ENCODE peak calls at places on chromosomes 16 and 17, in nine cellular contexts. N is A172; C is Calu3; F is CD8-positive, alpha-beta memory T cell; O is amniotic epithelial cell; I is foreskin fibroblast; K is BJ; H is stimulated activated CD8-positive, alpha-beta memory T cell treated with anti-CD3 and anti-CD28 coated beads, Interleukin-7, amount 100 ng/mL, for 1 hour; S is neural crest cell. V is an unnamed sample.

GRCh38 chr17:47949951-47950350 is 7.7 kb downstream of the PRR15L start:
- DNase-seq in N (no peak), C (peak), F (no peak), O (no peak), I (no peak), K (no peak), H (no peak), S (no peak), V (no peak)

GRCh38 chr17:77566151-77566550 is 392.4 kb upstream of the TNRC6C start:
- DNase-seq in N (no peak), C (no peak), F (no peak), O (no peak), I (no peak), K (no peak), H (no peak), S (no peak), V (no peak)

GRCh38 chr17:79760197-79760906 is 17.6 kb upstream of the CBX2 start:
- DNase-seq in N (no peak), C (no peak), F (no peak), O (no peak), I (no peak), K (no peak), H (no peak), S (no peak), V (no peak)

GRCh38 chr17:78257810-78258322 is 26.4 kb downstream of the TMEM235 start:
- DNase-seq in N (peak), C (peak), F (no peak), O (peak), I (no peak), K (no peak), H (no peak), S (no peak), V (no peak)

GRCh38 chr17:74737299-74738050 is 419 bp downstream of the RAB37 start:
- DNase-seq in N (no peak), C (peak), F (peak), O (no peak), I (no peak), K (no peak), H (no peak), S (no peak), V (no peak)

GRCh38 chr17:15261063-15261817 is 3.9 kb downstream of the PMP22 start:
- DNase-seq in N (peak), C (peak), F (no peak), O (peak), I (peak), K (no peak), H (no peak), S (peak), V (peak)

GRCh38 chr16:85451646-85452363 is 161.3 kb upstream of the GSE1 start:
- DNase-seq in N (no peak), C (no peak), F (no peak), O (no peak), I (no peak), K (no peak), H (no peak), S (no peak), V (no peak)

GRCh38 chr16:31265329-31266245 is 5.8 kb downstream of the ITGAM start:
- DNase-seq in N (peak), C (peak), F (peak), O (no peak), I (no peak), K (no peak), H (peak), S (no peak), V (no peak)

GRCh38 chr16:23092072-23092800 is 57.0 kb downstream of the USP31 start:
- DNase-seq in N (no peak), C (no peak), F (no peak), O (no peak), I (no peak), K (no peak), H (no peak), S (no peak), V (no peak)

GRCh38 chr16:31868701-31869167 is 4.9 kb upstream of the ZNF267 start:
- DNase-seq in N (peak), C (peak), F (peak), O (peak), I (peak), K (no peak), H (peak), S (peak), V (peak)

GRCh38 chr17:78708510-78708973 is 73.5 kb downstream of the CYTH1 start:
- DNase-seq in N (peak), C (peak), F (peak), O (peak), I (peak), K (peak), H (peak), S (peak), V (peak)

GRCh38 chr16:13203725-13204124 is 302.3 kb downstream of the SHISA9 start:
- DNase-seq in N (no peak), C (no peak), F (no peak), O (no peak), I (no peak), K (no peak), H (no peak), S (no peak), V (no peak)

GRCh38 chr17:49003557-49004511 is 6.6 kb downstream of the IGF2BP1 start:
- DNase-seq in N (peak), C (peak), F (no peak), O (peak), I (no peak), K (no peak), H (no peak), S (no peak), V (peak)

GRCh38 chr17:930258-930657 is 49.3 kb downstream of the NXN start:
- DNase-seq in N (no peak), C (no peak), F (no peak), O (no peak), I (no peak), K (no peak), H (no peak), S (no peak), V (no peak)

GRCh38 chr17:80045703-80046102 is 9.3 kb downstream of the CCDC40 start:
- DNase-seq in N (no peak), C (peak), F (no peak), O (no peak), I (no peak), K (no peak), H (no peak), S (no peak), V (no peak)

V was measured in progenitor cell of endocrine pancreas.